ENCODE peak calls at places on chromosomes 13 and 19, in six cellular contexts. X is K562, J is spleen, M is H1, D is HepG2, K is Peyer's patch. A is an unnamed sample.

GRCh38 chr13:111153977-111154332 is 38.8 kb downstream of the ARHGEF7 start:
- DNase-seq in K (peak; percentile 82), J (no peak), M (no peak), X (peak; percentile 63), D (peak; percentile 38), A (no peak)

GRCh38 chr13:24741016-24741662 is 22.8 kb upstream of the RNF17 start:
- DNase-seq in M (no peak), J (no peak), X (peak; percentile 54), D (peak; percentile 10), K (no peak), A (no peak)

GRCh38 chr19:58392945-58393724 is 2.3 kb upstream of the RNF225 start:
- DNase-seq in M (no peak), D (no peak), X (no peak), K (no peak), J (no peak), A (no peak)

GRCh38 chr19:54188224-54188871 is 1.0 kb downstream of the MBOAT7 start:
- DNase-seq in X (peak; percentile 72), J (peak; percentile 84), D (no peak), K (no peak), M (no peak), A (no peak)

GRCh38 chr19:33381101-33381500 is 7.6 kb downstream of the CEBPG start:
- DNase-seq in K (no peak), X (no peak), D (no peak), M (no peak), J (no peak), A (no peak)

GRCh38 chr19:49453013-49453756 is at the start of gene ALDH16A1:
- DNase-seq in M (peak; percentile 90), J (peak; percentile 100), X (peak; percentile 92), D (peak; percentile 95), K (peak; percentile 98), A (peak; percentile 87)

GRCh38 chr13:59823495-59823894 is 340.2 kb downstream of the DIAPH3 start:
- DNase-seq in D (no peak), X (no peak), J (no peak), M (no peak), K (no peak), A (no peak)

GRCh38 chr13:98482476-98483444 is 94.1 kb downstream of the STK24 start:
- DNase-seq in K (peak; percentile 73), M (no peak), X (no peak), D (no peak), J (no peak), A (no peak)

GRCh38 chr13:62887046-62887445 is 1471.4 kb upstream of the PCDH20 start:
- DNase-seq in X (no peak), J (no peak), D (no peak), K (no peak), M (no peak), A (no peak)

GRCh38 chr13:22278336-22278929 is 607.6 kb downstream of the FGF9 start:
- DNase-seq in K (no peak), M (peak; percentile 7), X (no peak), D (peak; percentile 2), J (no peak), A (no peak)

GRCh38 chr19:1064661-1065605 is 2.0 kb upstream of the ARHGAP45 start:
- DNase-seq in K (peak; percentile 87), J (peak; percentile 94), M (no peak), D (no peak), X (no peak), A (no peak)

GRCh38 chr19:16228637-16229321 is 31.1 kb downstream of the AP1M1 start:
- DNase-seq in K (no peak), M (no peak), J (no peak), X (no peak), D (no peak), A (no peak)

GRCh38 chr19:11659612-11660011 is 62.3 kb downstream of the ZNF627 start:
- DNase-seq in M (no peak), K (no peak), J (no peak), X (peak; percentile 46), D (peak; percentile 15), A (no peak)

GRCh38 chr13:94921181-94921580 is 208.8 kb upstream of the SOX21 start:
- DNase-seq in X (no peak), D (no peak), M (no peak), J (peak; percentile 27), K (no peak), A (no peak)

GRCh38 chr13:30870049-30870884 is 35.8 kb upstream of the MEDAG start:
- DNase-seq in X (peak; percentile 78), D (no peak), K (peak; percentile 69), J (no peak), M (no peak), A (no peak)

GRCh38 chr19:18340237-18340989 is at the start of gene PGPEP1:
- DNase-seq in X (peak; percentile 97), D (no peak), J (peak; percentile 90), K (peak; percentile 85), M (no peak), A (no peak)

GRCh38 chr19:16335226-16335625 is 10.6 kb downstream of the KLF2 start:
- DNase-seq in K (no peak), J (peak; percentile 82), D (no peak), M (no peak), X (no peak), A (no peak)

GRCh38 chr13:71880753-71881541 is 13.9 kb upstream of the DACH1 start:
- DNase-seq in K (no peak), X (no peak), D (no peak), J (no peak), M (no peak), A (no peak)

GRCh38 chr13:75787249-75787940 is 151.3 kb downstream of the LMO7 start:
- DNase-seq in M (no peak), K (no peak), D (no peak), X (no peak), J (no peak), A (no peak)

GRCh38 chr13:93559718-93560117 is 333.1 kb downstream of the GPC6 start:
- DNase-seq in K (no peak), D (no peak), J (no peak), M (no peak), X (no peak), A (no peak)

GRCh38 chr13:90365130-90365529 is 982.4 kb upstream of the MIR17HG start:
- DNase-seq in X (no peak), J (no peak), M (no peak), K (no peak), D (no peak), A (no peak)

GRCh38 chr19:10173527-10173926 is 21.2 kb downstream of the DNMT1 start:
- DNase-seq in K (no peak), D (no peak), X (no peak), M (no peak), J (no peak), A (no peak)

GRCh38 chr19:2138061-2138728 is 13.2 kb downstream of the AP3D1 start:
- DNase-seq in J (no peak), X (no peak), K (no peak), M (no peak), D (no peak), A (no peak)

GRCh38 chr19:45558399-45558878 is 26.2 kb downstream of the OPA3 start:
- DNase-seq in M (no peak), J (peak; percentile 86), K (peak; percentile 59), D (peak; percentile 73), X (peak; percentile 82), A (no peak)

GRCh38 chr13:27055501-27055900 is 116.1 kb downstream of the USP12 start:
- DNase-seq in D (no peak), X (no peak), J (no peak), K (no peak), M (no peak), A (no peak)
- TF ChIP-seq POLR2A in D (no peak), X (no peak), J (no peak), K (no peak), M (no peak), A (no peak)

DNA sequence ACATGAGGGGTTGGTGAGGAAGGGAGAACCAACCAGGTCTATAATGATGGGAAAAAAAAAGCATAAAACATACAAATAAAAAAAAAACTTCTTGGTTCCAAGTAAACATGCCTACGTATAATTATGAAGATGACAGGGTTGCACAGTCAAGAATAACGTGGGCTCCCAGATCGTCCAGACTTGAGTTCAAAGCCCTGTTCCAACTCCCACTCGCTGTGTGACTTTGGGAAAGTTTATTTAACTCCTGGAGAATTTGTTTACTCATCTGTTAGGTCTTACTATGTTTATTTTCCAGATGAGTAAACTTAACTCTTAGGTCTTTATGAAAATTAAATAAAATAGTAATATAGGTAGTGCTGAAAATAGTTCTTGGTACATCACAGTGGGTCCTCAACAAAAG is 13.8 kb downstream of the STARD13 start:
- DNase-seq in K (no peak), X (no peak), D (no peak), M (no peak), J (no peak), A (no peak)
- H3K4me1 ChIP-seq in K (no peaks in the 10 kb centered on the region), X (no peaks in the 10 kb centered on the region), D (peaks cover 88% of the 10 kb centered on the region), M (peaks cover 2% of the 10 kb centered on the region), J (peaks cover 26% of the 10 kb centered on the region), A (peaks cover 13% of the 10 kb centered on the region)

DNA sequence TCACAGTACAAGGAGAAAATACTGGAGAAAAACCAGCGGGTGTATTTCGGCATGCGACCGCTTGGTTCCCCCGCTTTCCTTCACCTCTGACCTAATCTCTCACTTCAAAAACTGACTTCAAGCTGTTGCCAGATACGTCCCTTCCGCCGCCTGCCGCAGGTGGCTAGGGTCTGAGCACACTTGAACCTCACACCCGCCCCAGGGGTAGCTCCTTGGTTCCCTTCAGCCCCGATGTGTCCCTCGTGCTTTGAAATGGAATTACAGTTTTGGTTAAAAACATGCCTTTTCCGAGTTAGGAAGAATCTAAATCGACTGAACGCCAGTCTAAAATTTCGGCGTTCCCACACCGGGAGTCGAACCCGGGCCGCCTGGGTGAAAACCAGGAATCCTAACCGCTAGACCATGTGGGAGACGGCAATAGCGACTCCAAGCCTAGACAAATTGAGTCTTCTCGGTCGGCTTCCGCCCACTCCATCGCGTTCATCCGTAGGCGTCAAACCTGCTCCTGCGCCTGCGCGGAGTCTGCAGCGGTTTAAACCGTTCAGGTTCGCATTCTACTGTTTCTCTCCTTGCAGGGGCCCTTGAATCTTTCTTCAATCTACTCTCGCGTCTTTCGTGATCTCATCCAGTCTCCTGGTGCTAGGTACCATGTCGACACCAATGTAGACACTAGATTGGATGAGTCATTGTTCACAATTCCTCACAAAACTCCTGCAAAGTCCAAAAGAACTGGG is 71.5 kb downstream of the NUFIP1 start:
- DNase-seq in J (peak; percentile 98), X (peak; percentile 80), K (peak; percentile 97), D (peak; percentile 92), M (peak; percentile 92), A (peak; percentile 77)
- TF ChIP-seq POLR2A in J (no peak), X (peak; percentile 68), K (no peak), D (no peak), M (no peak), A (no peak)

GRCh38 chr19:13884726-13885591 is 8.0 kb downstream of the NANOS3 start:
- DNase-seq in M (no peak), J (no peak), D (no peak), X (no peak), K (peak; percentile 79), A (no peak)
- H3K4me1 ChIP-seq in M (peaks cover 15% of the 10 kb centered on the region), J (peaks cover 51% of the 10 kb centered on the region), D (peaks cover 56% of the 10 kb centered on the region), X (peaks cover 21% of the 10 kb centered on the region), K (peaks cover 26% of the 10 kb centered on the region), A (peaks cover 93% of the 10 kb centered on the region)

DNA sequence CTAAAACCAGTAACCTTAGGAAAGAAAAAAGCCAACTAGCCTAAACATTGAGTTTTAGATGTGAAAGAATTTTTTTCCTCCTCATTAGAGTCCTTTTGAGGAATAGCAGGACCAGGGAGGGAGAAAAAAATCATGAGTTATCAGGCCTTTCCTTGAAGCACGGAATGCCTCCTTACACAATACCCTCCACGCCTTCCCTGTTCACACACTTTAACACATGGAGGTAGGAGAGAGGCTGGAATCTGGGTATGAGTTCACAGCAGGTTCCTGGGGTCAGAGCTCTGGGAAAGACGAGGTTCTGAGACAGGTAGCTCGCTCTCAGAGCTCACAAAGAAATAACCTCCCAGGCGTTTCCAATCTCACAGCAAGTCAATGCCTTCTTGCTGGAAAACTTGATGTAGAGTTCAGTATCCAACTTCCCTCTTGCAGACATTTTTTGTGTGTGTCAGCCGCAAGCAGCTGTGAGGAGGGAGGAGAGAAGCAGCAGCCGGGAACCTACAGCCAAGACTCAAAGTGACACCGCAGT is 710 bp downstream of the ZNF573 start:
- DNase-seq in X (no peak), J (no peak), K (no peak), D (peak; percentile 18), M (no peak), A (no peak)
- TF ChIP-seq POLR2A in X (no peak), J (no peak), K (no peak), D (no peak), M (no peak), A (no peak)